ENCODE peak calls at places on chromosomes 5 and 9, in ten cellular contexts. A is lower leg skin; B is thoracic aorta; L is left lung; I is activated naive CD4-positive, alpha-beta T cell; U is hepatocyte; E is NCI-H774; Z is G401; H is globus pallidus; Y is mammary epithelial cell. S is an unnamed sample.

GRCh38 chr9:138043411-138044345 is 166.1 kb downstream of the CACNA1B start:
- DNase-seq in A (peak; percentile 74), B (no peak), L (no peak), I (no peak), U (no peak), E (no peak), Z (no peak), H (no peak), Y (no peak), S (peak; percentile 30)

GRCh38 chr9:135415586-135415985 is 64.0 kb upstream of the PPP1R26 start:
- DNase-seq in A (peak; percentile 56), B (no peak), L (no peak), I (no peak), U (peak; percentile 2), E (no peak), Z (no peak), H (no peak), Y (no peak), S (no peak)

GRCh38 chr9:27888661-27889295 is 315.5 kb upstream of the C9orf72 start:
- DNase-seq in A (no peak), B (no peak), L (peak; percentile 70), I (no peak), U (peak; percentile 27), E (no peak), Z (no peak), H (no peak), Y (peak; percentile 35), S (no peak)

GRCh38 chr9:91425270-91425669 is 1.6 kb upstream of the NFIL3 start:
- DNase-seq in A (no peak), B (no peak), L (no peak), I (no peak), U (no peak), E (no peak), Z (no peak), H (no peak), Y (no peak), S (peak; percentile 66)

GRCh38 chr9:112012026-112012902 is 115.7 kb downstream of the UGCG start:
- DNase-seq in A (peak; percentile 85), B (peak; percentile 43), L (no peak), I (no peak), U (peak; percentile 70), E (no peak), Z (peak; percentile 41), H (peak; percentile 56), Y (peak; percentile 91), S (peak; percentile 86)

GRCh38 chr9:110997847-110998246 is 40.4 kb downstream of the LPAR1 start:
- DNase-seq in A (no peak), B (no peak), L (no peak), I (no peak), U (no peak), E (no peak), Z (no peak), H (no peak), Y (peak; percentile 61), S (no peak)

GRCh38 chr9:116075191-116075590 is 78.4 kb upstream of the PAPPA start:
- DNase-seq in A (no peak), B (no peak), L (no peak), I (no peak), U (no peak), E (no peak), Z (no peak), H (no peak), Y (peak; percentile 75), S (no peak)

GRCh38 chr5:133686566-133686965 is 74.2 kb upstream of the FSTL4 start:
- DNase-seq in A (peak; percentile 29), B (no peak), L (no peak), I (no peak), U (no peak), E (no peak), Z (no peak), H (no peak), Y (no peak), S (no peak)

GRCh38 chr5:131270809-131271208 is 7.0 kb downstream of the CDC42SE2 start:
- DNase-seq in A (no peak), B (no peak), L (no peak), I (no peak), U (no peak), E (no peak), Z (no peak), H (no peak), Y (no peak), S (no peak)

GRCh38 chr5:102453716-102454115 is 45.1 kb downstream of the SLCO6A1 start:
- DNase-seq in A (no peak), B (no peak), L (no peak), I (no peak), U (no peak), E (no peak), Z (no peak), H (no peak), Y (no peak), S (no peak)

S was measured in ascending aorta.